ENCODE peak calls at places on chromosomes 1 and 21, in five cellular contexts. Y is cardiac muscle cell, K is pancreas, P is AG04450, S is heart left ventricle. F is an unnamed sample.

GRCh38 chr1:208203848-208204609 is 40.2 kb downstream of the PLXNA2 start:
- DNase-seq in S (no peak), Y (peak; percentile 84), K (no peak), P (no peak), F (peak; percentile 87)

GRCh38 chr1:59645893-59646292 is 168.9 kb upstream of the HOOK1 start:
- DNase-seq in Y (peak; percentile 63), S (no peak), P (peak; percentile 55), K (no peak), F (peak; percentile 87)

GRCh38 chr21:41927727-41928409 is 25.9 kb downstream of the C2CD2 start:
- DNase-seq in P (no peak), Y (no peak), S (no peak), K (no peak), F (no peak)

GRCh38 chr21:37582613-37583012 is 216.0 kb downstream of the DYRK1A start:
- DNase-seq in K (no peak), Y (peak; percentile 84), S (no peak), P (peak; percentile 29), F (peak; percentile 52)

GRCh38 chr1:9302745-9303524 is 10.2 kb downstream of the SPSB1 start:
- DNase-seq in K (no peak), P (peak; percentile 82), Y (peak; percentile 85), S (no peak), F (peak; percentile 97)

GRCh38 chr1:81596341-81596740 is 204.4 kb upstream of the ADGRL2 start:
- DNase-seq in K (no peak), S (no peak), Y (no peak), P (no peak), F (no peak)

GRCh38 chr1:193674292-193674944 is 488.0 kb upstream of the B3GALT2 start:
- DNase-seq in K (no peak), S (no peak), P (no peak), Y (no peak), F (no peak)

GRCh38 chr1:226349801-226350503 is 41.0 kb upstream of the LIN9 start:
- DNase-seq in P (no peak), Y (peak; percentile 52), K (no peak), S (no peak), F (no peak)

GRCh38 chr1:106290805-106291537 is 765.5 kb upstream of the PRMT6 start:
- DNase-seq in P (no peak), Y (no peak), S (no peak), K (no peak), F (no peak)

GRCh38 chr1:59043796-59044195 is 253.1 kb upstream of the FGGY start:
- DNase-seq in K (no peak), P (peak; percentile 58), S (peak; percentile 86), Y (peak; percentile 91), F (peak; percentile 99)

GRCh38 chr1:227744668-227745067 is 9.4 kb downstream of the SNAP47 start:
- DNase-seq in P (no peak), S (no peak), K (peak; percentile 43), Y (no peak), F (no peak)

GRCh38 chr1:206705187-206705586 is 20.5 kb downstream of the MAPKAPK2 start:
- DNase-seq in P (peak; percentile 60), Y (peak; percentile 52), K (no peak), S (peak; percentile 56), F (peak; percentile 84)

GRCh38 chr1:207412845-207413244 is 41.3 kb upstream of the CR2 start:
- DNase-seq in P (no peak), K (no peak), Y (no peak), S (no peak), F (no peak)

GRCh38 chr1:205497351-205497750 is 7.1 kb upstream of the CDK18 start:
- DNase-seq in Y (no peak), K (no peak), S (no peak), P (no peak), F (no peak)

GRCh38 chr1:184755226-184756065 is 788 bp upstream of the EDEM3 start:
- DNase-seq in S (no peak), P (peak; percentile 1), Y (peak; percentile 52), K (no peak), F (peak; percentile 28)

GRCh38 chr21:25453524-25453923 is 153.8 kb downstream of the MRPL39 start:
- DNase-seq in P (no peak), Y (no peak), K (no peak), S (no peak), F (peak; percentile 1)

GRCh38 chr21:46116189-46116845 is 18.4 kb downstream of the COL6A2 start:
- DNase-seq in S (peak; percentile 8), Y (no peak), P (no peak), K (peak; percentile 41), F (no peak)

GRCh38 chr1:75341537-75341936 is 207.3 kb downstream of the LHX8 start:
- DNase-seq in Y (no peak), K (no peak), P (no peak), S (no peak), F (no peak)

GRCh38 chr1:204721378-204722041 is 36.0 kb upstream of the LRRN2 start:
- DNase-seq in Y (no peak), S (no peak), P (no peak), K (peak; percentile 38), F (no peak)

GRCh38 chr1:172165403-172165802 is 255.1 kb upstream of the C1orf105 start:
- DNase-seq in P (no peak), Y (no peak), K (no peak), S (no peak), F (no peak)

GRCh38 chr1:209435654-209436566 is 147.6 kb upstream of the CAMK1G start:
- DNase-seq in K (peak; percentile 85), P (peak; percentile 38), Y (peak; percentile 80), S (peak; percentile 55), F (peak; percentile 76)

GRCh38 chr1:226526801-226527595 is 21.6 kb upstream of the STUM start:
- DNase-seq in S (peak; percentile 60), P (no peak), Y (peak; percentile 64), K (peak; percentile 63), F (no peak)

GRCh38 chr1:16145030-16145987 is 10.6 kb downstream of the EPHA2 start:
- DNase-seq in Y (peak; percentile 92), P (peak; percentile 66), K (peak; percentile 90), S (peak; percentile 92), F (peak; percentile 87)

GRCh38 chr1:76066390-76066789 is 8.2 kb upstream of the ST6GALNAC3 start:
- DNase-seq in Y (peak; percentile 15), P (no peak), K (no peak), S (no peak), F (peak; percentile 2)

GRCh38 chr1:214449371-214449770 is 102.0 kb downstream of the PTPN14 start:
- DNase-seq in Y (no peak), S (no peak), P (no peak), K (no peak), F (no peak)

DNA sequence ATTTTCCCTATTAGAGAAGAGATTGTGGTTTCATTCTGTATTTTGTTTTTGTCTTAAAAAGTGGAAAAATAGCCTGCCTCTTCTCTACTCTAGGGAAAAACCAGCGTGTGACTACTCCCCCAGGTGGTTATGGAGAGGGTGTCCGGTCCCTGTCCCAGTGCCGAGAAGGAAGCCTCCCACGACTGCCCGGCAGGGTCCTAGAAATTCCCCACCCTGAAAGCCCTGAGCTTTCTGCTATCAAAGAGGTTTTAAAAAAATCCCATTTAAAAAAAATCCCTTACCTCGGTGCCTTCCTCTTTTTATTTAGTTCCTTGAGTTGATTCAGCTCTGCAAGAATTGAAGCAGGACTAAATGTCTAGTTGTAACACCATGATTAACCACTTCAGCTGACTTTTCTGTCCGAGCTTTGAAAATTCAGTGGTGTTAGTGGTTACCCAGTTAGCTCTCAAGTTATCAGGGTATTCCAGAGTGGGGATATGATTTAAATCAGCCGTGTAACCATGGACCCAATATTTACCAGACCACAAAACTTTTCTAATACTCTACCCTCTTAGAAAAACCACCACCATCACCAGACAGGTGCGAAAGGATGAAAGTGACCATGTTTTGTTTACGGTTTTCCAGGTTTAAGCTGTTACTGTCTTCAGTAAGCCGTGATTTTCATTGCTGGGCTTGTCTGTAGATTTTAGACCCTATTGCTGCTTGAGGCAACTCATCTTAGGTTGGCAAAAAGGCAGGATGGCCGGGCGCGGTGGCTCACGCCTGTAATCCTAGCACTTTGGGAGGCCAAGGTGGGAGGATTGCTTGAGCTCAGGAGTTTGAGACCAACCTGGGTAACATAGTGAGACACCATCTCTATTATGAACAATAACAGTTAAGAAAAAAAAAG is 34.9 kb upstream of the TDRD10 start:
- DNase-seq in S (no peak), K (no peak), P (no peak), Y (no peak), F (peak; percentile 26)
- TF ChIP-seq CTCF in S (peak; percentile 25), K (no peak), P (peak; percentile 14), Y (peak; percentile 28), F (peak; percentile 55)

DNA sequence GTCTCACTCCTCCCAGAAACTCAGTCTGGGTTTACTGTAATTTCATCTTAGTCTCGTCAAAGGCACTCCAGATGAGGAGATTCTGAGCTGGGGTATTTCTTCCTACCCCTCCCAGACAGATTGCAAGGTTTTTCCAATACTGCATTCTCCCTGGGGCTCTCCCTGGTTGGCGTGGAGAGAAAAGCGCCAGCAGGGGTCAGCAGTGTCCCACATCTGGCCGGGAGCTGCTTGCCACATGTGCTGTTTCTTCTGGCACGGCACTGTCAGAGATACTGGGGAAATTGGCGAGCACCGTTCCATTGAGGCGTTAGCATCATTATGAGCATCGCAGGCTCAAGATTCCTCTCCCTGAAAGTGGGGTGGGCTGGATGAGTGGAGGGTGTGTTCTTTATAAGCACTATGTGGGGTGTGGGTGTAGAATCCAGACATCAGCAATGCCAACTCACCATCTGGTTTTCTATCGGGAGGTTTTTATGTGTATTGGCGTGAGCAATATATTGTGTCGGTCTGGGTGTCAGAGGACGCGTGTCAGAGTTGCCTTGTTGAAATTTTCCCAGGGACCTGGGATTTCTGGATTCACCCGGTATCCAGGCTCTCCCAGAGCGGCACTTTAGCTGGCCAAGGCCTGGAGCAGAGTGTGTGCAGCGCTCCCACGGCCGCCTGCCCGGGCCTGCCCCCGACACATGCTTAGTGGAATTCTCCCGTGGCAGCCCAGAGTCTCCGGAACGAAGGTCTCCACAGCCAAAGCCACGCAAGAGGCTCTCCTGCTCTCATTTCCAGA is 8.0 kb upstream of the NAV1 start:
- DNase-seq in K (peak; percentile 82), P (no peak), Y (peak; percentile 91), S (peak; percentile 90), F (peak; percentile 94)
- H3K4me3 ChIP-seq in K (no peak overlapping the region), P (no peak overlapping the region), Y (no peak overlapping the region), S (no peak overlapping the region), F (no peak overlapping the region)

GRCh38 chr1:187928288-187928687 is 1099.5 kb downstream of the PLA2G4A start:
- DNase-seq in Y (peak; percentile 52), K (no peak), S (no peak), P (no peak), F (no peak)
- TF ChIP-seq CTCF in Y (peak; percentile 55), K (no peak), S (no peak), P (peak; percentile 45), F (no peak)

GRCh38 chr1:212430955-212431394 is 1.7 kb upstream of the NENF start:
- DNase-seq in Y (peak; percentile 9), S (no peak), K (no peak), P (no peak), F (no peak)

GRCh38 chr1:212432163-212432705 is 486 bp upstream of the NENF start:
- DNase-seq in K (no peak), S (no peak), P (no peak), Y (peak; percentile 13), F (no peak)

GRCh38 chr1:212430416-212430815 is 2.3 kb upstream of the NENF start:
- DNase-seq in P (peak; percentile 61), Y (no peak), S (no peak), K (no peak), F (peak; percentile 33)

GRCh38 chr1:212432706-212433576 is at the start of gene NENF:
- DNase-seq in P (no peak), S (peak; percentile 92), Y (peak; percentile 87), K (peak; percentile 95), F (peak; percentile 79)

DNA sequence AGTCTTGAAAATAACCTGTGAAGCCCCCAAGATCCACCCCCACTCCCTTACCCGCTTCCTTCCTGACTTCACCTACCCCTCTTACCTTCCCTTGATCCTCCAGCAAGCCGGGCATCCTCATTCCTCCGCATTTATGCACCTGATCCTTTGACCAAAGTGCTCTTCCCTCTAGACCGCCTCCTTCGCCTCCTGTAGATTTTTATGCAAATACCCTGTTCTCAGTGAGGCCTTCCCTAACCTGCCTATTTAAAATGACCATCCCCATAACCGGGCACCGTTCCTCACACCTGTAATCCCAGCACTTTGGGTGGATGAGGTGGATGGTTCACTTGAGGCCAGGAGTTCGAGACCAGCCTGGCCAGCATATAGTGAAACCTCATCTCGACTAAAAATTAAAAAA is 1.1 kb upstream of the NENF start:
- DNase-seq in S (no peak), K (no peak), Y (no peak), P (no peak), F (no peak)
- H3K4me3 ChIP-seq in S (no peak overlapping the region), K (no peak overlapping the region), Y (no peak overlapping the region), P (no peak overlapping the region), F (no peak overlapping the region)